ENCODE peak calls at places on chromosomes 11 and 22, in eight cellular contexts. Y is upper lobe of right lung; I is spleen; R is SK-N-SH; N is IMR-90; H is CD4-positive, CD25-positive, alpha-beta regulatory T cell; K is CD4-positive, alpha-beta memory T cell; L is BJ. G is an unnamed sample. For H3K36me3, the result is how much of the 10 kb centered on the place peaks cover.

GRCh38 chr11:44286268-44286880 is 23.6 kb downstream of the ALX4 start:
- DNase-seq in Y (no peak), I (peak), R (peak), N (peak), H (peak), K (peak), L (no peak), G (peak)

GRCh38 chr22:19942071-19942885 is 660 bp upstream of the TXNRD2 start:
- DNase-seq in Y (peak), I (no peak), R (peak), N (peak), H (peak), K (no peak), L (no peak), G (peak)

GRCh38 chr11:3824714-3825472 is 15.9 kb downstream of the RHOG start:
- DNase-seq in Y (peak), I (peak), R (peak), N (no peak), H (peak), K (peak), L (no peak), G (peak)

GRCh38 chr11:80593981-80594380 is 1153.2 kb upstream of the TENM4 start:
- DNase-seq in Y (no peak), I (no peak), R (no peak), N (peak), H (no peak), K (no peak), L (no peak), G (no peak)

GRCh38 chr11:19566583-19567379 is 145.9 kb upstream of the NAV2 start:
- DNase-seq in Y (no peak), I (no peak), R (no peak), N (no peak), H (no peak), K (no peak), L (no peak), G (no peak)

GRCh38 chr22:46502346-46502745 is 35.1 kb downstream of the CELSR1 start:
- DNase-seq in Y (no peak), I (no peak), R (no peak), N (no peak), H (no peak), K (no peak), L (no peak), G (no peak)

GRCh38 chr11:86497310-86497709 is 122.6 kb downstream of the CCDC81 start:
- DNase-seq in Y (no peak), I (no peak), R (no peak), N (peak), H (no peak), K (no peak), L (no peak), G (no peak)

GRCh38 chr11:106063009-106063408 is 14.1 kb downstream of the KBTBD3 start:
- DNase-seq in Y (no peak), I (no peak), R (no peak), N (no peak), H (no peak), K (no peak), L (no peak), G (no peak)

GRCh38 chr11:106724293-106724892 is 293.9 kb downstream of the GUCY1A2 start:
- DNase-seq in Y (no peak), I (no peak), R (no peak), N (peak), H (no peak), K (no peak), L (no peak), G (no peak)

GRCh38 chr22:30004689-30005088 is 75.6 kb upstream of the HORMAD2 start:
- DNase-seq in Y (no peak), I (no peak), R (no peak), N (no peak), H (no peak), K (no peak), L (no peak), G (no peak)

GRCh38 chr11:77065878-77066228 is 918 bp upstream of the CAPN5 start:
- DNase-seq in Y (peak), I (no peak), R (no peak), N (peak), H (no peak), K (no peak), L (no peak), G (no peak)

GRCh38 chr11:4072668-4073285 is 21.8 kb upstream of the RRM1 start:
- DNase-seq in Y (no peak), I (no peak), R (peak), N (peak), H (peak), K (peak), L (no peak), G (peak)

GRCh38 chr22:44755956-44756361 is 3.6 kb downstream of the ARHGAP8 start:
- DNase-seq in Y (no peak), I (no peak), R (no peak), N (no peak), H (no peak), K (no peak), L (no peak), G (peak)

GRCh38 chr11:40388097-40388818 is 1071.2 kb downstream of the LRRC4C start:
- DNase-seq in Y (no peak), I (no peak), R (no peak), N (peak), H (no peak), K (no peak), L (peak), G (no peak)

GRCh38 chr11:10628506-10629236 is 60.2 kb upstream of the LYVE1 start:
- DNase-seq in Y (peak), I (peak), R (no peak), N (no peak), H (peak), K (peak), L (no peak), G (peak)

GRCh38 chr22:50203288-50203687 is 2.5 kb downstream of the SELENOO start:
- DNase-seq in Y (no peak), I (no peak), R (no peak), N (no peak), H (no peak), K (no peak), L (no peak), G (no peak)
- H3K4me3 ChIP-seq in Y (no peak), I (no peak), R (no peak), N (no peak), H (no peak), K (no peak), L (no peak), G (no peak)

GRCh38 chr11:128800871-128801417 is 66.2 kb downstream of the KCNJ1 start:
- DNase-seq in Y (no peak), I (no peak), R (no peak), N (no peak), H (no peak), K (no peak), L (no peak), G (no peak)

GRCh38 chr11:128796275-128796674 is 70.8 kb downstream of the KCNJ1 start:
- DNase-seq in Y (no peak), I (no peak), R (no peak), N (peak), H (peak), K (no peak), L (peak), G (no peak)
- H3K36me3 ChIP-seq in Y (under half), I (half or more), R (under half), N (under half), H (half or more), K (half or more), L (under half), G (under half)

GRCh38 chr11:69572861-69573260 is 68.1 kb upstream of the CCND1 start:
- DNase-seq in Y (no peak), I (no peak), R (no peak), N (no peak), H (no peak), K (no peak), L (no peak), G (no peak)
- H3K4me3 ChIP-seq in Y (no peak), I (no peak), R (no peak), N (no peak), H (no peak), K (no peak), L (no peak), G (no peak)

GRCh38 chr11:67491276-67492068 is 8.6 kb downstream of the AIP start:
- DNase-seq in Y (no peak), I (no peak), R (no peak), N (no peak), H (no peak), K (no peak), L (no peak), G (peak)

GRCh38 chr11:67490727-67491065 is 7.9 kb downstream of the AIP start:
- DNase-seq in Y (no peak), I (peak), R (no peak), N (no peak), H (no peak), K (no peak), L (no peak), G (no peak)

GRCh38 chr11:67489860-67490726 is 7.3 kb downstream of the AIP start:
- DNase-seq in Y (no peak), I (peak), R (no peak), N (no peak), H (no peak), K (no peak), L (no peak), G (peak)

GRCh38 chr11:67488155-67488480 is 5.3 kb downstream of the AIP start:
- DNase-seq in Y (no peak), I (no peak), R (no peak), N (no peak), H (no peak), K (no peak), L (no peak), G (peak)

DNA sequence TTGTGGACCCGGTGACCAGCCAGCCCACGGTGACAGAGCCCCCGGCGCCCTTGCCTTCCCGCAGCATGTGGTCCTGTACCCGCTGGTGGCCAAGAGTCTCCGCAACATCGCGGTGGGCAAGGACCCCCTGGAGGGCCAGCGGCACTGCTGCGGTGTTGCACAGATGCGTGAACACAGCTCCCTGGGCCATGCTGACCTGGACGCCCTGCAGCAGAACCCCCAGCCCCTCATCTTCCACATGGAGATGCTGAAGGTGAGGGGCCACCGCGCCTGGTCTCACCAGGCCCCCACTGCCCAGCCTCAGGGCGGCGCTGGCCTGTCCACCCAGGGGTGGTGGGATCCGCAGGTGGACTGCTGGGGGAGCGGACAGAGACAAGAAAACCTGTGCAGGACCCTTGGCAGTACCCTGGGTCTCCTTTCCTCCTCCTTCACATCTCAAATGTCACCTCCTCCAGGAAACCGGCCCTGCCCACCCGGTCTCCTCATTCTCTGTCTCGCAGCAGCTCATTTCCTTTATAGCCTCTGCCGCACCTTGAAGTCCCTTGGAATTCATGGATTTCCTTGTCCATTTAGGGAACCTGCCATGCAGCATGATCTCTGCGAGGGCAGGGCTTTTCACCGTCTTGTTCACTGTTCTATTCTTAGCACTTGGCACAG is 6.5 kb downstream of the AIP start:
- DNase-seq in Y (no peak), I (no peak), R (no peak), N (no peak), H (no peak), K (no peak), L (no peak), G (peak)
- H3K36me3 ChIP-seq in Y (half or more), I (half or more), R (under half), N (under half), H (under half), K (under half), L (under half), G (under half)

GRCh38 chr11:111399187-111400031 is 20.3 kb upstream of the POU2AF1 start:
- DNase-seq in Y (no peak), I (no peak), R (no peak), N (no peak), H (no peak), K (no peak), L (no peak), G (no peak)
- H3K4me3 ChIP-seq in Y (no peak), I (no peak), R (no peak), N (no peak), H (no peak), K (no peak), L (no peak), G (no peak)

G was measured in H7.